ENCODE peak calls at places on chromosomes 11 and 22, in ten cellular contexts. Y, I, A, T, B, R, P, G, C and W are unnamed samples.

GRCh38 chr11:40290031-40290650 is 1169.3 kb downstream of the LRRC4C start:
- DNase-seq in Y (no peak), I (no peak), A (no peak), T (no peak), B (peak; percentile 17), R (no peak), P (no peak), G (no peak), C (no peak), W (peak; percentile 64)

GRCh38 chr11:65885808-65886536 is 2.3 kb downstream of the FIBP start:
- DNase-seq in Y (peak; percentile 57), I (no peak), A (no peak), T (no peak), B (no peak), R (no peak), P (no peak), G (no peak), C (peak; percentile 61), W (no peak)

GRCh38 chr11:28878025-28878424 is 769.8 kb downstream of the METTL15 start:
- DNase-seq in Y (no peak), I (no peak), A (no peak), T (peak; percentile 7), B (peak; percentile 72), R (no peak), P (no peak), G (no peak), C (no peak), W (peak; percentile 9)

GRCh38 chr22:39278040-39278439 is 33.3 kb upstream of the PDGFB start:
- DNase-seq in Y (no peak), I (no peak), A (peak; percentile 27), T (peak; percentile 64), B (no peak), R (no peak), P (no peak), G (no peak), C (no peak), W (no peak)

GRCh38 chr11:132068556-132068955 is 698.1 kb downstream of the NTM start:
- DNase-seq in Y (no peak), I (no peak), A (no peak), T (no peak), B (no peak), R (no peak), P (no peak), G (no peak), C (no peak), W (no peak)

GRCh38 chr11:21464601-21465193 is 728.2 kb upstream of the ANO5 start:
- DNase-seq in Y (no peak), I (no peak), A (no peak), T (no peak), B (peak; percentile 7), R (no peak), P (no peak), G (no peak), C (no peak), W (no peak)

GRCh38 chr11:212150-213100 is 4.9 kb downstream of the RIC8A start:
- DNase-seq in Y (no peak), I (no peak), A (no peak), T (no peak), B (no peak), R (no peak), P (no peak), G (no peak), C (no peak), W (no peak)

GRCh38 chr22:48096846-48097665 is 1334.6 kb downstream of the TBC1D22A start:
- DNase-seq in Y (no peak), I (no peak), A (no peak), T (no peak), B (no peak), R (no peak), P (no peak), G (no peak), C (no peak), W (no peak)

GRCh38 chr11:30863177-30863576 is 277.0 kb upstream of the MPPED2 start:
- DNase-seq in Y (no peak), I (no peak), A (no peak), T (no peak), B (no peak), R (no peak), P (no peak), G (no peak), C (no peak), W (no peak)

GRCh38 chr11:134668076-134668475 is 256.0 kb upstream of the B3GAT1 start:
- DNase-seq in Y (peak; percentile 54), I (no peak), A (no peak), T (no peak), B (no peak), R (no peak), P (no peak), G (no peak), C (no peak), W (no peak)

GRCh38 chr11:48004456-48004855 is 24.1 kb downstream of the PTPRJ start:
- DNase-seq in Y (peak; percentile 74), I (no peak), A (no peak), T (no peak), B (no peak), R (no peak), P (no peak), G (no peak), C (no peak), W (no peak)

GRCh38 chr11:48006301-48006992 is 26.1 kb downstream of the PTPRJ start:
- DNase-seq in Y (peak; percentile 63), I (peak; percentile 51), A (no peak), T (peak; percentile 68), B (peak; percentile 66), R (peak; percentile 25), P (no peak), G (peak; percentile 64), C (no peak), W (peak; percentile 77)

GRCh38 chr11:130691581-130691980 is 224.7 kb downstream of the SNX19 start:
- DNase-seq in Y (no peak), I (no peak), A (no peak), T (no peak), B (no peak), R (no peak), P (no peak), G (no peak), C (no peak), W (no peak)

GRCh38 chr11:130692220-130692619 is 224.1 kb downstream of the SNX19 start:
- DNase-seq in Y (no peak), I (no peak), A (no peak), T (no peak), B (no peak), R (no peak), P (no peak), G (no peak), C (no peak), W (no peak)

GRCh38 chr11:130693543-130693942 is 222.7 kb downstream of the SNX19 start:
- DNase-seq in Y (no peak), I (no peak), A (no peak), T (no peak), B (no peak), R (no peak), P (no peak), G (no peak), C (no peak), W (no peak)

GRCh38 chr11:130689222-130689908 is 226.9 kb downstream of the SNX19 start:
- DNase-seq in Y (no peak), I (peak; percentile 44), A (no peak), T (peak; percentile 75), B (peak; percentile 11), R (no peak), P (no peak), G (no peak), C (no peak), W (peak; percentile 50)
- TF ChIP-seq CTCF in Y (no peak), I (no peak), A (no peak), T (no peak), B (no peak), R (no peak), P (no peak), G (no peak), C (no peak), W (no peak)

GRCh38 chr22:30573594-30574094 is 821 bp downstream of the GAL3ST1 start:
- DNase-seq in Y (no peak), I (no peak), A (no peak), T (no peak), B (no peak), R (no peak), P (no peak), G (no peak), C (peak; percentile 69), W (no peak)

GRCh38 chr22:30575859-30576258 is 1.4 kb upstream of the GAL3ST1 start:
- DNase-seq in Y (no peak), I (no peak), A (no peak), T (no peak), B (no peak), R (no peak), P (no peak), G (no peak), C (peak; percentile 63), W (no peak)

GRCh38 chr22:30575011-30575671 is 676 bp upstream of the GAL3ST1 start:
- DNase-seq in Y (no peak), I (peak; percentile 2), A (peak; percentile 4), T (peak; percentile 94), B (no peak), R (no peak), P (peak; percentile 19), G (no peak), C (peak; percentile 41), W (peak; percentile 29)

GRCh38 chr22:30572840-30573593 is 1.4 kb downstream of the GAL3ST1 start:
- DNase-seq in Y (no peak), I (no peak), A (no peak), T (no peak), B (no peak), R (no peak), P (no peak), G (no peak), C (peak; percentile 80), W (no peak)

GRCh38 chr22:30574095-30574981 is at the start of gene GAL3ST1:
- DNase-seq in Y (no peak), I (no peak), A (no peak), T (no peak), B (no peak), R (no peak), P (no peak), G (no peak), C (peak; percentile 85), W (no peak)
- H3K4me3 ChIP-seq in Y (no peak within 1 kb of the TSS), I (no peak within 1 kb of the TSS), A (no peak within 1 kb of the TSS), T (peak within 1 kb of the TSS; percentile 29), B (no peak within 1 kb of the TSS), R (no peak within 1 kb of the TSS), P (peak within 1 kb of the TSS; percentile 4), G (no peak within 1 kb of the TSS), C (no peak within 1 kb of the TSS), W (no peak within 1 kb of the TSS)

GRCh38 chr11:94988748-94989147 is 15.2 kb downstream of the KDM4D start:
- DNase-seq in Y (no peak), I (no peak), A (no peak), T (no peak), B (no peak), R (no peak), P (no peak), G (no peak), C (no peak), W (no peak)
- TF ChIP-seq CTCF in Y (no peak), I (no peak), A (no peak), T (no peak), B (no peak), R (no peak), P (no peak), G (no peak), C (no peak), W (no peak)

DNA sequence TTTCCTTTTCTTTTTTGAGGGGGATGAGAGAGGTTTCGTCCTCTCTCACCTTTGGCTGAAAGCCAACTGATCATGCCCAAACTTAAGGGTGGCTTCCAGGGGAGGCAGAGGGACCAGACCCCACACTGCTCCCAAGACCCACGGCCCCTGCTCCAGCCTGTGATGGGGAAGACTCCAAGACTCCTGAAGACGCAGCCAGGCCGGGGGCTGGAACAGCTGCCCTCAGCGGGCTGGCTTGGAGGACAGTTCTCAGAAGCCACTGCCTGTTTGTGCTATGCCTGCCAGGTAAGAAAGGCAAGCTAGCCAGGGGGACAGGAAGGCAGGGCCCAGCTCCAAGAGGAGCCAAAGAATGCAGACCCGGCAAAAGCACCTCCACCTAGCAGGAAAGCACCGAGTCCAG is 31.5 kb downstream of the GNB1L start:
- DNase-seq in Y (no peak), I (no peak), A (no peak), T (no peak), B (no peak), R (no peak), P (no peak), G (no peak), C (no peak), W (no peak)
- H3K4me3 ChIP-seq in Y (no peak overlapping the region), I (no peak overlapping the region), A (no peak overlapping the region), T (no peak overlapping the region), B (no peak overlapping the region), R (no peak overlapping the region), P (no peak overlapping the region), G (no peak overlapping the region), C (no peak overlapping the region), W (no peak overlapping the region)